ENCODE peak calls at places on chromosomes 4 and X, in four cellular contexts. One of them, this sample, is unnamed.

GRCh38 chr4:55159851-55160250 is 34.5 kb upstream of the KDR start:
- DNase-seq in SK-N-SH: no peak
- DNase-seq in transverse colon: no peak
- DNase-seq in spleen: no peak
- DNase-seq in this sample: no peak

GRCh38 chr4:152663203-152664066 is 16.4 kb downstream of the TMEM154 start:
- DNase-seq in spleen: no peak
- DNase-seq in transverse colon: no peak
- DNase-seq in SK-N-SH: no peak
- DNase-seq in this sample: no peak

GRCh38 chr4:8185930-8186329 is 13.2 kb upstream of the SH3TC1 start:
- DNase-seq in SK-N-SH: peak; percentile 59
- DNase-seq in transverse colon: no peak
- DNase-seq in spleen: no peak
- DNase-seq in this sample: no peak

GRCh38 chr4:94032754-94033153 is 174.9 kb upstream of the SMARCAD1 start:
- DNase-seq in transverse colon: no peak
- DNase-seq in spleen: no peak
- DNase-seq in SK-N-SH: peak; percentile 46
- DNase-seq in this sample: no peak

GRCh38 chr4:135032670-135033069 is 831.1 kb upstream of the PABPC4L start:
- DNase-seq in spleen: no peak
- DNase-seq in SK-N-SH: no peak
- DNase-seq in transverse colon: no peak
- DNase-seq in this sample: no peak

GRCh38 chr4:138300616-138301015 is 58.5 kb upstream of the SLC7A11 start:
- DNase-seq in spleen: no peak
- DNase-seq in transverse colon: no peak
- DNase-seq in SK-N-SH: no peak
- DNase-seq in this sample: no peak

GRCh38 chr4:177667687-177668086 is 225.4 kb upstream of the AGA start:
- DNase-seq in spleen: no peak
- DNase-seq in SK-N-SH: no peak
- DNase-seq in transverse colon: no peak
- DNase-seq in this sample: no peak

GRCh38 chr4:169625886-169626285 is 5.5 kb downstream of the CLCN3 start:
- DNase-seq in spleen: no peak
- DNase-seq in SK-N-SH: no peak
- DNase-seq in transverse colon: no peak
- DNase-seq in this sample: no peak

GRCh38 chr4:6001965-6002833 is 16.0 kb downstream of the C4orf50 start:
- DNase-seq in transverse colon: no peak
- DNase-seq in SK-N-SH: no peak
- DNase-seq in spleen: no peak
- DNase-seq in this sample: no peak

GRCh38 chrX:67953658-67954057 is 409.8 kb downstream of the AR start:
- DNase-seq in SK-N-SH: no peak
- DNase-seq in transverse colon: no peak
- DNase-seq in spleen: no peak
- DNase-seq in this sample: no peak

GRCh38 chrX:20217279-20217678 is 49.4 kb downstream of the RPS6KA3 start:
- DNase-seq in SK-N-SH: no peak
- DNase-seq in transverse colon: no peak
- DNase-seq in spleen: no peak
- DNase-seq in this sample: no peak

GRCh38 chr4:89308161-89308500 is 531 bp upstream of the GPRIN3 start:
- DNase-seq in SK-N-SH: no peak
- DNase-seq in spleen: no peak
- DNase-seq in transverse colon: no peak
- DNase-seq in this sample: no peak

GRCh38 chr4:98498774-98499173 is 159.6 kb downstream of the TSPAN5 start:
- DNase-seq in spleen: no peak
- DNase-seq in transverse colon: no peak
- DNase-seq in SK-N-SH: no peak
- DNase-seq in this sample: no peak

GRCh38 chr4:98794565-98795205 is 134.2 kb downstream of the EIF4E start:
- DNase-seq in transverse colon: no peak
- DNase-seq in SK-N-SH: no peak
- DNase-seq in spleen: no peak
- DNase-seq in this sample: no peak

GRCh38 chrX:16807976-16808542 is 21.8 kb downstream of the TXLNG start:
- DNase-seq in transverse colon: peak; percentile 20
- DNase-seq in spleen: no peak
- DNase-seq in SK-N-SH: no peak
- DNase-seq in this sample: no peak

GRCh38 chr4:54571293-54571723 is 86.4 kb upstream of the KIT start:
- DNase-seq in spleen: no peak
- DNase-seq in transverse colon: no peak
- DNase-seq in SK-N-SH: no peak
- DNase-seq in this sample: no peak

GRCh38 chrX:131734621-131735020 is 190.7 kb downstream of the OR13H1 start:
- DNase-seq in SK-N-SH: no peak
- DNase-seq in spleen: no peak
- DNase-seq in transverse colon: peak; percentile 85
- DNase-seq in this sample: peak; percentile 93

GRCh38 chrX:40099046-40099968 is 1.5 kb upstream of the BCOR start:
- DNase-seq in SK-N-SH: peak; percentile 70
- DNase-seq in transverse colon: peak; percentile 66
- DNase-seq in spleen: peak; percentile 91
- DNase-seq in this sample: peak; percentile 81

GRCh38 chrX:3609800-3610199 is 103.6 kb downstream of the PRKX start:
- DNase-seq in transverse colon: no peak
- DNase-seq in SK-N-SH: no peak
- DNase-seq in spleen: no peak
- DNase-seq in this sample: no peak

GRCh38 chrX:111507931-111508330 is 3.5 kb upstream of the SERTM2 start:
- DNase-seq in spleen: no peak
- DNase-seq in transverse colon: no peak
- DNase-seq in SK-N-SH: no peak
- DNase-seq in this sample: no peak

GRCh38 chr4:5186584-5187170 is 135.4 kb downstream of the STK32B start:
- DNase-seq in SK-N-SH: no peak
- DNase-seq in spleen: peak; percentile 48
- DNase-seq in transverse colon: no peak
- DNase-seq in this sample: no peak

GRCh38 chr4:76850010-76850441 is 47.9 kb downstream of the SOWAHB start:
- DNase-seq in transverse colon: no peak
- DNase-seq in SK-N-SH: no peak
- DNase-seq in spleen: no peak
- DNase-seq in this sample: no peak

GRCh38 chrX:149456476-149457245 is 48.4 kb downstream of the IDS start:
- DNase-seq in SK-N-SH: no peak
- DNase-seq in spleen: no peak
- DNase-seq in transverse colon: no peak
- DNase-seq in this sample: no peak

GRCh38 chr4:121070696-121071639 is 1.4 kb downstream of the NDNF start:
- DNase-seq in spleen: no peak
- DNase-seq in SK-N-SH: peak; percentile 77
- DNase-seq in transverse colon: peak; percentile 67
- DNase-seq in this sample: peak; percentile 78

GRCh38 chr4:25330335-25330734 is 17.8 kb downstream of the ZCCHC4 start:
- DNase-seq in spleen: no peak
- DNase-seq in transverse colon: no peak
- DNase-seq in SK-N-SH: no peak
- DNase-seq in this sample: no peak

DNA sequence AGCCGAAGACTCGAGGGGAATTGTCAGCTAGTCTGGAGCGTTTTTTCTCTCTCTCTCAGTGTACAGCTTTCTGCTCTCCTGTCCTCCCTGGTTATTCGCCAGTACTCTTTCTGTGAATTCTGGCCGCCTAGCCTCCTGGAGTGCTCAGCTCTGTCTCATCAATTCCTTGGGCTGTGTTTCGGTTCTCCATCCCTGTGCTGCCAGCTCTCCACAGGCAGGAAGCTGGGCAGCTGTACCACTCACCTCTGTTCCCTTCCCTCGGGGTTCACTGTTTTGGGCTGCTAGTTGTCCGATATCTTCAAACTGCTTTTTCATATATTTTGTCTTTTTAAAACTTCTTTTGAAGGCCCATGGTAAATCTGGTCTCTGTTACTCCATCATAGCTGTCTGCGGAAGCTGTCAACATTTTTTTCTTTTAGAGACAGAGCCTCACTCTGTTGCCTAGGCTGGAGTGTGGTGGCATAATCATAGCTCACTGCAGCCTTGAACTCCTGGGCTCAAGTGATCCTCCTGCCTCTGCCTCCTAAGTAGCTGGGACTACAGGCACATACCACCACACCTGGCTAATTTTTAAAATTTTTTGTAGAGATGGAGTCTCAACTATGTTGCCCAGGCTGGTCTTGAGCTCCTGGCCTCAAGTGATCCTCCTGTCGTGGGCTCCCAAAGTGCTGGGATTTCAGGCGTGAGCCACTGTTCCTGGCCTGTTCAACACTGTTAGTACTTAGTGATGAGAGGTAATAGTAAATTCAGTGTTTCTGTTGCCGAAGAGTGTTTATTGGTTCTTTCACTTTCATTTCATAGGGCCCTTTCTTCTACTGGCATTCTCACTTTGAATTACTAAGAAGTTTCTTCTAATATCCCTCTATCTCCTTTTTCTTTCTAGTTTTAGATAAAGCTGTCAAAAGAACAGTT is 18.6 kb downstream of the ZCCHC4 start:
- DNase-seq in SK-N-SH: no peak
- DNase-seq in spleen: no peak
- DNase-seq in transverse colon: no peak
- DNase-seq in this sample: no peak
- H3K4me3 ChIP-seq in SK-N-SH: no peak overlapping the region
- H3K4me3 ChIP-seq in spleen: peak overlapping the region; percentile 26
- H3K4me3 ChIP-seq in transverse colon: no peak overlapping the region
- H3K4me3 ChIP-seq in this sample: peak overlapping the region; percentile 31

GRCh38 chr4:102354671-102355454 is 9.6 kb upstream of the SLC39A8 start:
- DNase-seq in spleen: no peak
- DNase-seq in transverse colon: no peak
- DNase-seq in SK-N-SH: no peak
- DNase-seq in this sample: no peak

GRCh38 chr4:102352774-102353173 is 7.5 kb upstream of the SLC39A8 start:
- DNase-seq in spleen: no peak
- DNase-seq in SK-N-SH: no peak
- DNase-seq in transverse colon: peak; percentile 25
- DNase-seq in this sample: no peak

GRCh38 chr4:102358128-102358527 is 12.8 kb upstream of the SLC39A8 start:
- DNase-seq in spleen: no peak
- DNase-seq in SK-N-SH: no peak
- DNase-seq in transverse colon: no peak
- DNase-seq in this sample: no peak

GRCh38 chr4:102356562-102357202 is 11.4 kb upstream of the SLC39A8 start:
- DNase-seq in spleen: no peak
- DNase-seq in SK-N-SH: no peak
- DNase-seq in transverse colon: peak; percentile 45
- DNase-seq in this sample: no peak

DNA sequence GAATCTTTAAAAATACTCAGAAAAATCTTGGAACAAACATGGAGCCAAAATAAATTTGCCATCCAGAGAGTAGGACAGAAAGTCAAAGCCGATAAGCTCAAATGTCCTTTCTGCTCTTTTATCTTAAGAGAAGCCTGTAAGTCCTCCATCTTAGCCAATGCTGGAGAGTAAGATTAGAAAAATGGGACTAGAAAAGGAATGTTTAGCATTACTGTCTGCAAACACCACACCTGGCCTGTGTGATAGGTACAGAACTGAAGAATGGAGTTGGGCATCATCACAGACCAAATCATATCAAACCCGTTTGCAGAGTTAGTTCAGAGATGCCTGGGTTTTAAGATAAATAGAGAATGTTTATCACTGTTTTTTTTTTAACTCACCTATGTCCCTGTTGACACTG is 10.5 kb upstream of the SLC39A8 start:
- DNase-seq in spleen: no peak
- DNase-seq in transverse colon: no peak
- DNase-seq in SK-N-SH: no peak
- DNase-seq in this sample: no peak
- TF ChIP-seq POLR2AphosphoS5 in spleen: no peak
- TF ChIP-seq POLR2AphosphoS5 in transverse colon: no peak
- TF ChIP-seq POLR2AphosphoS5 in SK-N-SH: no peak
- TF ChIP-seq POLR2AphosphoS5 in this sample: no peak

GRCh38 chrX:56783996-56784620 is 55.1 kb downstream of the NBDY start:
- DNase-seq in SK-N-SH: no peak
- DNase-seq in transverse colon: no peak
- DNase-seq in spleen: peak; percentile 73
- DNase-seq in this sample: peak; percentile 27

GRCh38 chrX:56782791-56783449 is 53.9 kb downstream of the NBDY start:
- DNase-seq in transverse colon: no peak
- DNase-seq in SK-N-SH: peak; percentile 28
- DNase-seq in spleen: peak; percentile 85
- DNase-seq in this sample: peak; percentile 73

GRCh38 chrX:56784666-56785065 is 55.6 kb downstream of the NBDY start:
- DNase-seq in transverse colon: no peak
- DNase-seq in SK-N-SH: no peak
- DNase-seq in spleen: no peak
- DNase-seq in this sample: peak; percentile 27

GRCh38 chrX:56782362-56782761 is 53.3 kb downstream of the NBDY start:
- DNase-seq in SK-N-SH: no peak
- DNase-seq in transverse colon: no peak
- DNase-seq in spleen: no peak
- DNase-seq in this sample: no peak

GRCh38 chrX:56783450-56783831 is 54.4 kb downstream of the NBDY start:
- DNase-seq in SK-N-SH: peak; percentile 42
- DNase-seq in spleen: peak; percentile 91
- DNase-seq in transverse colon: peak; percentile 87
- DNase-seq in this sample: peak; percentile 91
- TF ChIP-seq CTCF in SK-N-SH: peak; percentile 41
- TF ChIP-seq CTCF in spleen: no peak
- TF ChIP-seq CTCF in transverse colon: no peak
- TF ChIP-seq CTCF in this sample: peak; percentile 37

GRCh38 chr4:110850461-110851447 is 227.9 kb upstream of the PITX2 start:
- DNase-seq in SK-N-SH: no peak
- DNase-seq in transverse colon: peak; percentile 70
- DNase-seq in spleen: no peak
- DNase-seq in this sample: no peak
- H3K4me3 ChIP-seq in SK-N-SH: no peak overlapping the region
- H3K4me3 ChIP-seq in transverse colon: no peak overlapping the region
- H3K4me3 ChIP-seq in spleen: no peak overlapping the region
- H3K4me3 ChIP-seq in this sample: no peak overlapping the region

This sample was measured in sigmoid colon.